ENCODE peak calls at places on chromosomes 2 and 18, in four cellular contexts. A, I, F and U are unnamed samples. For H4K20me1, the result is how much of the 10 kb centered on the place peaks cover.

GRCh38 chr2:109238580-109238979 is 109.6 kb downstream of the SH3RF3 start:
- DNase-seq in A (peak), I (peak), F (no peak), U (peak)

GRCh38 chr2:199739413-199740110 is 111.4 kb downstream of the FTCDNL1 start:
- DNase-seq in F (peak), A (no peak), I (peak), U (no peak)

GRCh38 chr2:153487482-153487881 is 8.9 kb upstream of the RPRM start:
- DNase-seq in F (no peak), A (no peak), I (peak), U (no peak)

GRCh38 chr2:207444756-207445155 is 85.0 kb upstream of the CREB1 start:
- DNase-seq in F (no peak), I (no peak), A (no peak), U (no peak)

GRCh38 chr2:233818639-233819621 is 35.4 kb downstream of the HJURP start:
- DNase-seq in F (no peak), I (no peak), A (no peak), U (no peak)

GRCh38 chr2:190477563-190478454 is 56.7 kb downstream of the NEMP2 start:
- DNase-seq in F (no peak), A (no peak), I (no peak), U (no peak)

GRCh38 chr2:76870581-76870980 is 651.6 kb downstream of the LRRTM4 start:
- DNase-seq in I (no peak), F (no peak), A (no peak), U (no peak)

GRCh38 chr18:31835528-31836138 is 75.0 kb upstream of the SLC25A52 start:
- DNase-seq in A (no peak), F (no peak), I (no peak), U (peak)

GRCh38 chr2:21043744-21044532 is at the start of gene APOB:
- DNase-seq in F (no peak), A (no peak), I (no peak), U (no peak)

GRCh38 chr2:112869258-112869842 is 32.8 kb upstream of the IL1B start:
- DNase-seq in F (peak), I (peak), A (no peak), U (peak)

GRCh38 chr2:199757466-199757865 is 93.5 kb downstream of the FTCDNL1 start:
- DNase-seq in A (no peak), F (no peak), I (no peak), U (peak)

GRCh38 chr2:10135296-10136089 is 13.0 kb downstream of the RRM2 start:
- DNase-seq in F (no peak), A (no peak), I (peak), U (no peak)

GRCh38 chr2:31577143-31577542 is 3.6 kb downstream of the SRD5A2 start:
- DNase-seq in I (no peak), F (no peak), A (no peak), U (no peak)

GRCh38 chr18:13530879-13531387 is 195.4 kb downstream of the FAM210A start:
- DNase-seq in A (no peak), I (peak), F (no peak), U (peak)

GRCh38 chr2:41222593-41222992 is 770.7 kb upstream of the SLC8A1 start:
- DNase-seq in A (no peak), F (no peak), I (no peak), U (no peak)

GRCh38 chr2:119066272-119066804 is 92.2 kb downstream of the C1QL2 start:
- DNase-seq in F (peak), I (peak), A (no peak), U (peak)

GRCh38 chr2:226601881-226602280 is 197.7 kb downstream of the IRS1 start:
- DNase-seq in F (no peak), I (no peak), A (no peak), U (peak)

GRCh38 chr2:128605421-128605820 is 286.8 kb upstream of the HS6ST1 start:
- DNase-seq in I (no peak), A (no peak), F (no peak), U (no peak)

GRCh38 chr2:128606837-128607236 is 288.2 kb upstream of the HS6ST1 start:
- DNase-seq in I (no peak), F (no peak), A (no peak), U (no peak)

GRCh38 chr2:128607440-128607839 is 288.8 kb upstream of the HS6ST1 start:
- DNase-seq in A (no peak), F (no peak), I (no peak), U (no peak)

GRCh38 chr2:128604045-128604444 is 285.4 kb upstream of the HS6ST1 start:
- DNase-seq in I (no peak), A (no peak), F (no peak), U (no peak)

GRCh38 chr2:128605931-128606330 is 287.3 kb upstream of the HS6ST1 start:
- DNase-seq in I (no peak), A (no peak), F (no peak), U (no peak)
- H4K20me1 ChIP-seq in I (under half), A (under half), F (under half), U (under half)

GRCh38 chr2:98483257-98483861 is 38.7 kb downstream of the INPP4A start:
- DNase-seq in F (no peak), I (peak), A (peak), U (no peak)
- H4K20me1 ChIP-seq in F (under half), I (under half), A (under half), U (half or more)

GRCh38 chr2:100126897-100127401 is 15.4 kb downstream of the AFF3 start:
- DNase-seq in A (no peak), F (no peak), I (no peak), U (no peak)

GRCh38 chr2:100121124-100121718 is 21.2 kb downstream of the AFF3 start:
- DNase-seq in I (no peak), A (no peak), F (no peak), U (no peak)

GRCh38 chr2:100126172-100126571 is 16.2 kb downstream of the AFF3 start:
- DNase-seq in I (no peak), A (no peak), F (no peak), U (peak)

GRCh38 chr2:100125641-100126040 is 16.7 kb downstream of the AFF3 start:
- DNase-seq in F (no peak), A (no peak), I (no peak), U (no peak)

GRCh38 chr2:100124746-100125145 is 17.6 kb downstream of the AFF3 start:
- DNase-seq in F (no peak), I (peak), A (no peak), U (no peak)
- H4K20me1 ChIP-seq in F (under half), I (under half), A (under half), U (under half)

GRCh38 chr18:61329398-61329797 is 3.8 kb upstream of the CDH20 start:
- DNase-seq in F (no peak), A (no peak), I (no peak), U (no peak)

GRCh38 chr18:61326407-61326806 is 6.8 kb upstream of the CDH20 start:
- DNase-seq in F (no peak), A (no peak), I (no peak), U (no peak)

GRCh38 chr18:61322265-61322873 is 10.9 kb upstream of the CDH20 start:
- DNase-seq in A (no peak), I (peak), F (no peak), U (peak)

GRCh38 chr18:61323951-61324350 is 9.3 kb upstream of the CDH20 start:
- DNase-seq in A (no peak), I (peak), F (no peak), U (no peak)
- H4K20me1 ChIP-seq in A (under half), I (under half), F (under half), U (under half)

GRCh38 chr2:46557788-46558187 is 78.4 kb downstream of the TMEM247 start:
- DNase-seq in I (no peak), A (no peak), F (no peak), U (no peak)

GRCh38 chr2:46554381-46554780 is 75.0 kb downstream of the TMEM247 start:
- DNase-seq in I (no peak), F (no peak), A (no peak), U (no peak)

GRCh38 chr2:46552528-46552927 is 73.2 kb downstream of the TMEM247 start:
- DNase-seq in I (no peak), A (no peak), F (no peak), U (no peak)

GRCh38 chr2:46555646-46556205 is 76.4 kb downstream of the TMEM247 start:
- DNase-seq in F (no peak), A (no peak), I (no peak), U (no peak)

DNA sequence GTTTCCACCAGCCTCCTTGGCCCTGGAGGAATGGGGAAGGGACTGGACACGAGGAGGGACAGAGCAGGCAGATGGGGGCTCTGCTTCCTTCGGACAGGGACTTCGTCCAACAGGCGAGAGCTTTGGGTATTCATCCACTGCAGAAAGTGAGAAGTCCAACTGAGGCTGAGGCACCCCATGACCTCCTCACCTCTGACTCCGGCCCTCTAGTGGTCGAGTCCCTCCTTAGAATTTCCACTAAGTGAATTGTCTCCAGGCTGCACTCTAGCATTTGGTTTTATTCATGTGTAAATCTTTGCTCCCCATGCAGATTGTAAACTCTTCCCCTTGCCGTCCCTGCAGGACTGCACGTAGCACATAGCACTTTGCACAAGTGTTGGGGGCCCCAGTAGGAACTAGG is 75.6 kb downstream of the TMEM247 start:
- DNase-seq in I (peak), A (no peak), F (no peak), U (no peak)
- H4K20me1 ChIP-seq in I (under half), A (under half), F (under half), U (half or more)

GRCh38 chr2:239160226-239161143 is 240.3 kb downstream of the HDAC4 start:
- DNase-seq in F (no peak), I (no peak), A (no peak), U (no peak)

GRCh38 chr2:239157766-239158165 is 243.1 kb downstream of the HDAC4 start:
- DNase-seq in I (peak), F (peak), A (no peak), U (no peak)

GRCh38 chr2:239157269-239157668 is 243.6 kb downstream of the HDAC4 start:
- DNase-seq in I (no peak), A (no peak), F (no peak), U (no peak)

GRCh38 chr2:239159476-239159911 is 241.3 kb downstream of the HDAC4 start:
- DNase-seq in F (no peak), I (no peak), A (no peak), U (no peak)

DNA sequence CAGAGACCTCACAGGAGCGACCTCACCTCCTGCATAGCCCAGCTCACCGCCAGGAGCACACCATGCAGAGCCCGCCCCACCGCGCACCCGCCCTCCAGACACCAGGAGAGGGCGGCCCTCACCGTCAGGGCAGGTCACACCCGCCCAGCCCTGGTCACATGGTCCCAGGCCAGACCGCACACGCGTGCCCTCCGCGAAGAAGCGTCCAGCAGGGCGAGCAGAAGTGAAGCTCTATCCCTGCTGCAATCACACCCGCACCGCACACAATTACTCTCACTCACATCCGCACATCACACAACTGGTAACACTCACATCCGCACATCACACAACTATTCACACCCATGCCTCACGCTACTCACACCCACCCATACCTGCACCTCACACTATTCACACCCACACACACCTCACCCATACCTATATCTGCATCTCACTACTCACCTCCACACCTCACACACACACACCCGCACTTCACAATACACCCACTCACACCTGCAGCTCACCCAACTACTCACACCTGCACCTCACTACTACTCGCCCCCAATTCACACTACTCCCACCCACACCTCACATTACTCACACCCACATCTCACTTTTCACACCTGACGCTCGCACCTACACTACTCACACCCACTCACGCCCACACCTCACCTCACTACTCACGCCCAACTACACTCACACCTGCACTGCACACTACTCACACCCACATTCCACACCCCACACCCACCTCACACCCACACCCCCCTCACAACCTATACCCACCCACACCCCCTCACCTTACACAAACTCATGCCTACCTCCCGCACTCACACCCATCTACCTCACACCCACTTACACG is 242.0 kb downstream of the HDAC4 start:
- DNase-seq in F (no peak), A (no peak), I (no peak), U (no peak)
- H4K20me1 ChIP-seq in F (under half), A (under half), I (under half), U (under half)

GRCh38 chr2:176074919-176075425 is 8.8 kb downstream of the EVX2 start:
- DNase-seq in F (no peak), I (no peak), A (no peak), U (no peak)
- H4K20me1 ChIP-seq in F (under half), I (under half), A (under half), U (under half)

GRCh38 chr2:238898534-238899281 is 50.8 kb downstream of the TWIST2 start:
- DNase-seq in F (no peak), I (no peak), A (no peak), U (no peak)

GRCh38 chr2:238896641-238897040 is 48.8 kb downstream of the TWIST2 start:
- DNase-seq in F (no peak), I (no peak), A (no peak), U (no peak)

GRCh38 chr2:238899386-238899785 is 51.5 kb downstream of the TWIST2 start:
- DNase-seq in A (no peak), I (no peak), F (no peak), U (no peak)

GRCh38 chr2:238897122-238897880 is 49.4 kb downstream of the TWIST2 start:
- DNase-seq in A (no peak), F (no peak), I (no peak), U (no peak)

GRCh38 chr2:238897911-238898311 is 50.0 kb downstream of the TWIST2 start:
- DNase-seq in F (no peak), A (no peak), I (no peak), U (no peak)
- H4K20me1 ChIP-seq in F (under half), A (under half), I (under half), U (under half)

GRCh38 chr2:105781274-105781673 is 36.6 kb downstream of the NCK2 start:
- DNase-seq in A (no peak), I (no peak), F (no peak), U (no peak)
- H4K20me1 ChIP-seq in A (under half), I (under half), F (under half), U (half or more)

DNA sequence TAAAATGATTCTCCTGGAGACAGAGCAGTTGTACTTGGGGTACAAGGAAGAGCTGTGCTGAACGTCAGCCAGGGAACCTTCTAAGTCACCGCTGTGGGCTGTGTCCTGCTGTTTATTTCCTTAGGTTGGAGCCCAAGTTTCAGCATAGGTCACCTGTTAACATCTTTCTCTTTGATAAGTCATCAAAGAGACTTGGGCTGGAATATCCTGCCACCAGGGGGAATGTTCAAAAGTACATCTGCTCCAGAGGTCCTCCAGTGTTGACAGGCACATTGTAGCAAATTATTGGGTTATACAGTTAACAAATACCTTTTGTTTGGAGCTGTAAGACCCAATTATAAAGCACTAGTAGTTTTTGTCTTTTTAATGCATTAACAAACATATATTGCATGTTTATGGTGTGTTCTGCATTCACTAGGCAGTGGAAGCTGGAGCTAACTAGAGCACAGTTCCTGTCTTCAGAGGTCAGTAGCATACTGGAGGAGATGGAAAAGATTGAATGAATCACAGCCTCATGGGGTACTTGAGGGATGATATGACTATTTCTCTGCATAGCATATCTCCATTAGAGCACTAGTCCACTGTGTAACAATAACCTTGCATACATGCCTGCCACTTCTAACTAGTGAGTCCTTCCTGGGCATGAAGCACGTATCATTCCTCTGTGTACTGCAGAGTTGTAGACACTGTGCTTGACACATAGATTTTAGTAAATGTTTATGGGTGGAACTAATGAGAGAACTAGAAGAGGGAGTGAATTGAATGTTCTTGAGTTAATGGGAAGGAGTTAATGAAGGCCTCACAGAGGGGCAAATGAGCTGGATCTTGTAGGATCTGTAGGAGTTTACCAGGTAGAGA is 182.1 kb downstream of the AGAP1 start:
- DNase-seq in F (no peak), I (peak), A (no peak), U (peak)
- H4K20me1 ChIP-seq in F (under half), I (half or more), A (under half), U (half or more)